ENCODE peak calls at places on chromosomes 11 and 22, in eight cellular contexts. G is WTC11, B is NCI-H1092, W is heart right ventricle, Z is RCC 7860, S is lower lobe of right lung, F is tibial nerve, U is colonic mucosa. X is an unnamed sample.

GRCh38 chr22:23166841-23167610 is 13.3 kb upstream of the BCR start:
- DNase-seq in U (no peak), B (no peak), S (no peak), G (no peak), F (no peak), W (no peak), Z (no peak), X (no peak)

GRCh38 chr11:8325905-8326304 is 62.2 kb upstream of the LMO1 start:
- DNase-seq in B (no peak), S (no peak), Z (no peak), G (no peak), U (no peak), F (no peak), W (no peak), X (no peak)

GRCh38 chr22:50398698-50399648 is 55.8 kb downstream of the PPP6R2 start:
- DNase-seq in U (no peak), G (no peak), F (no peak), W (no peak), B (no peak), S (no peak), Z (no peak), X (no peak)

GRCh38 chr11:124793466-124794278 is 6.5 kb downstream of the MSANTD2 start:
- DNase-seq in U (peak), G (peak), W (peak), F (no peak), Z (peak), S (no peak), B (peak), X (no peak)

GRCh38 chr22:48745842-48746788 is 1081.6 kb downstream of the BRD1 start:
- DNase-seq in W (no peak), S (no peak), G (peak), B (no peak), F (no peak), Z (no peak), U (no peak), X (peak)

GRCh38 chr11:32103941-32104340 is 13.1 kb downstream of the RCN1 start:
- DNase-seq in S (no peak), Z (no peak), B (no peak), U (no peak), W (no peak), F (no peak), G (no peak), X (no peak)

GRCh38 chr22:29315286-29316195 is at the start of gene RASL10A:
- DNase-seq in F (no peak), S (peak), W (no peak), G (no peak), U (no peak), Z (no peak), B (no peak), X (no peak)

GRCh38 chr22:30985561-30986208 is 16.6 kb downstream of the TUG1 start:
- DNase-seq in G (no peak), B (no peak), F (no peak), U (no peak), S (no peak), Z (no peak), W (no peak), X (no peak)

GRCh38 chr22:47345025-47345424 is 582.6 kb downstream of the TBC1D22A start:
- DNase-seq in G (no peak), S (no peak), U (no peak), F (no peak), B (no peak), Z (no peak), W (no peak), X (no peak)

GRCh38 chr22:41290262-41291221 is 4.6 kb upstream of the RANGAP1 start:
- DNase-seq in Z (peak), B (no peak), S (no peak), W (no peak), G (peak), F (no peak), U (no peak), X (no peak)

GRCh38 chr11:75589933-75590332 is 27.9 kb downstream of the SERPINH1 start:
- DNase-seq in G (no peak), W (peak), F (no peak), Z (no peak), B (peak), S (no peak), U (no peak), X (no peak)

GRCh38 chr22:25348391-25348790 is 129.0 kb downstream of the CRYBB2 start:
- DNase-seq in F (no peak), G (no peak), S (no peak), B (no peak), Z (no peak), U (no peak), W (no peak), X (no peak)

GRCh38 chr11:113163291-113164030 is 150.9 kb upstream of the TTC12 start:
- DNase-seq in B (no peak), Z (no peak), F (peak), W (no peak), G (no peak), U (no peak), S (no peak), X (peak)

GRCh38 chr11:469684-470667 is 19.9 kb downstream of the PTDSS2 start:
- DNase-seq in S (peak), Z (no peak), F (peak), U (peak), G (no peak), B (no peak), W (peak), X (no peak)

X was measured in vagina.